ENCODE peak calls at places on chromosomes 5 and 9, in eight cellular contexts. N, O, D, V, C, G, Z and L are unnamed samples.

GRCh38 chr5:59845733-59846132 is 47.8 kb downstream of the PDE4D start:
- DNase-seq in N (no peak), O (peak), D (no peak), V (no peak), C (no peak), G (no peak), Z (no peak), L (peak)

GRCh38 chr9:99129091-99129490 is 24.2 kb downstream of the TGFBR1 start:
- DNase-seq in N (no peak), O (peak), D (no peak), V (no peak), C (no peak), G (no peak), Z (no peak), L (no peak)

GRCh38 chr5:164252-164651 is 27.0 kb upstream of the LRRC14B start:
- DNase-seq in N (no peak), O (no peak), D (no peak), V (no peak), C (no peak), G (no peak), Z (peak), L (no peak)

GRCh38 chr5:27242258-27242626 is 203.9 kb upstream of the CDH9 start:
- DNase-seq in N (no peak), O (peak), D (no peak), V (no peak), C (no peak), G (no peak), Z (no peak), L (peak)

GRCh38 chr9:84670106-84670800 is 724 bp downstream of the NTRK2 start:
- DNase-seq in N (no peak), O (no peak), D (no peak), V (peak), C (peak), G (no peak), Z (no peak), L (peak)

GRCh38 chr5:36777105-36777757 is 99.3 kb upstream of the NIPBL start:
- DNase-seq in N (peak), O (peak), D (no peak), V (no peak), C (peak), G (peak), Z (peak), L (peak)

GRCh38 chr9:37486616-37487544 is 1.1 kb downstream of the POLR1E start:
- DNase-seq in N (peak), O (no peak), D (no peak), V (peak), C (peak), G (peak), Z (no peak), L (peak)

GRCh38 chr5:67393211-67393610 is 196.6 kb upstream of the CD180 start:
- DNase-seq in N (no peak), O (no peak), D (no peak), V (no peak), C (no peak), G (no peak), Z (no peak), L (no peak)

GRCh38 chr9:111691686-111692329 is 30.4 kb downstream of the GNG10 start:
- DNase-seq in N (no peak), O (peak), D (no peak), V (no peak), C (no peak), G (no peak), Z (no peak), L (peak)

GRCh38 chr5:172531704-172532026 is 77.3 kb upstream of the SH3PXD2B start:
- DNase-seq in N (no peak), O (no peak), D (no peak), V (no peak), C (no peak), G (peak), Z (no peak), L (no peak)

GRCh38 chr5:33205070-33205469 is 235.7 kb upstream of the TARS1 start:
- DNase-seq in N (no peak), O (no peak), D (no peak), V (no peak), C (no peak), G (no peak), Z (no peak), L (no peak)

GRCh38 chr5:125696762-125697161 is 726.4 kb upstream of the GRAMD2B start:
- DNase-seq in N (no peak), O (peak), D (no peak), V (no peak), C (peak), G (no peak), Z (no peak), L (peak)

GRCh38 chr9:137970098-137970497 is 92.5 kb downstream of the CACNA1B start:
- DNase-seq in N (no peak), O (no peak), D (no peak), V (no peak), C (no peak), G (peak), Z (no peak), L (no peak)

GRCh38 chr5:180830253-180831138 is 27.9 kb upstream of the MGAT1 start:
- DNase-seq in N (peak), O (peak), D (peak), V (peak), C (peak), G (peak), Z (peak), L (peak)

GRCh38 chr5:82100303-82101077 is 128.7 kb downstream of the ATG10 start:
- DNase-seq in N (no peak), O (no peak), D (no peak), V (no peak), C (no peak), G (no peak), Z (no peak), L (peak)

GRCh38 chr9:91100878-91101450 is 260.8 kb downstream of the AUH start:
- DNase-seq in N (peak), O (no peak), D (no peak), V (peak), C (peak), G (peak), Z (no peak), L (no peak)
- H3K27ac ChIP-seq in N (no peak), O (peak), D (no peak), V (peak), C (peak), G (no peak), Z (no peak), L (no peak)

GRCh38 chr9:82271099-82271498 is 282.5 kb downstream of the SPATA31D1 start:
- DNase-seq in N (no peak), O (peak), D (no peak), V (no peak), C (no peak), G (no peak), Z (no peak), L (peak)
- H3K27ac ChIP-seq in N (no peak), O (no peak), D (no peak), V (no peak), C (no peak), G (no peak), Z (no peak), L (peak)

DNA sequence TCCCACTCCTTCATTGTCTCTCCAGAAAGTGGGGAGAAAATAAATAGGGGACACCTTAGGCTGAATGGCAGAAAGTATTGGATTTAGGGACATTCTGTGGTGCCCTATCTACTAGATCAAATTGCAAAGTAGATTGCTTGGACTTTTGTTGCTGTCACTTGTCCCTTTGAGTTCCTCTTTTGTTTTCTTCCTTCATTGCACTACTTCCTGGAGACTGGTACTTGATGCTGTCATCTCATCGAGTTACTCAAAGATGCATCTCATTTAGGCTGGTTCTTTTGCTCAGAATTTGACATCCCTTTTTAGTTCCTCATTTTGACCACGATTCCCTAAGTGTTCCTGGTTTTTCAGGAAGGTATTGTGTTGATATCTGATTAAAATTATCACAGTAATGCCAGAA is 137.6 kb downstream of the ADGRV1 start:
- DNase-seq in N (no peak), O (no peak), D (no peak), V (no peak), C (no peak), G (no peak), Z (no peak), L (no peak)
- H3K27ac ChIP-seq in N (no peak), O (no peak), D (no peak), V (no peak), C (no peak), G (no peak), Z (no peak), L (no peak)

GRCh38 chr9:86955003-86955402 is 7.7 kb upstream of the GAS1 start:
- DNase-seq in N (no peak), O (no peak), D (no peak), V (no peak), C (no peak), G (no peak), Z (no peak), L (no peak)

GRCh38 chr9:86958203-86958602 is 10.9 kb upstream of the GAS1 start:
- DNase-seq in N (no peak), O (no peak), D (no peak), V (no peak), C (no peak), G (no peak), Z (no peak), L (no peak)

GRCh38 chr9:86953181-86953580 is 5.9 kb upstream of the GAS1 start:
- DNase-seq in N (no peak), O (no peak), D (no peak), V (no peak), C (no peak), G (no peak), Z (no peak), L (peak)

GRCh38 chr9:86960938-86961337 is 13.6 kb upstream of the GAS1 start:
- DNase-seq in N (no peak), O (no peak), D (no peak), V (no peak), C (no peak), G (no peak), Z (no peak), L (no peak)

DNA sequence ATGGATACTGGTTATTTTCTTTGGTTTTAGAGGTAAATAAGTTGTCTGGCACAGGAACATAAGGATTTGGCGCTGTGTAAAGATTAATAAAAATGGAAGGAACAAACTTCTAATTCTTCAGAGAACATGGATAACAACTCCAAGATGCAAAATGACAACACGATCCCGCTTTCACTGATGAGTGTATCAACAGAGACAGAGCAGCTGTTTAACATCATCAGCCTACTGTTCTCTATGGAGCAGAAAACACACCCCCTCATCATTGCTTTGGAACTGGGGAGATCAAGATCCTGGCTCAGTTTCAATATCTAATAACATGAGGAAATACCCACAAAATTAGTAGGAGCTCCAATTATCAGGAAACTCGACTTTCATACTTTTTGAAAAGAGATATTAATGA is 8.2 kb upstream of the GAS1 start:
- DNase-seq in N (no peak), O (no peak), D (no peak), V (no peak), C (no peak), G (no peak), Z (no peak), L (no peak)
- H3K27ac ChIP-seq in N (no peak), O (no peak), D (no peak), V (peak), C (no peak), G (no peak), Z (no peak), L (no peak)